ENCODE peak calls at places on chromosomes 2 and 18, in nine cellular contexts. S, A, Y, P, B, J, I, V and X are unnamed samples. For H3K27me3, the result is how much of the 10 kb centered on the place peaks cover.

GRCh38 chr18:11468120-11468519 is 141.3 kb upstream of the SLC35G4 start:
- DNase-seq in P (no peak), V (no peak), J (no peak), A (no peak), I (no peak), S (no peak), Y (no peak), B (no peak), X (no peak)

GRCh38 chr2:102016399-102016955 is 24.7 kb downstream of the IL1R2 start:
- DNase-seq in P (no peak), I (no peak), Y (no peak), S (no peak), J (no peak), V (no peak), B (no peak), A (no peak), X (peak)

GRCh38 chr2:128580988-128581848 is 262.6 kb upstream of the HS6ST1 start:
- DNase-seq in V (no peak), I (no peak), B (no peak), J (no peak), A (no peak), S (no peak), Y (no peak), P (no peak), X (no peak)

GRCh38 chr2:43429366-43429765 is 166.5 kb downstream of the THADA start:
- DNase-seq in Y (no peak), V (no peak), A (no peak), P (no peak), S (no peak), B (no peak), J (no peak), I (no peak), X (peak)

GRCh38 chr2:215137741-215138340 is 585 bp downstream of the ABCA12 start:
- DNase-seq in P (no peak), V (no peak), I (no peak), A (no peak), Y (no peak), B (no peak), S (no peak), J (no peak), X (peak)

GRCh38 chr2:111252436-111252835 is 131.7 kb downstream of the BCL2L11 start:
- DNase-seq in P (no peak), A (no peak), I (no peak), V (no peak), J (no peak), B (no peak), S (no peak), Y (no peak), X (peak)

GRCh38 chr2:27118525-27119329 is at the start of gene CGREF1:
- DNase-seq in I (no peak), S (no peak), V (no peak), A (no peak), P (no peak), B (no peak), J (no peak), Y (no peak), X (no peak)

GRCh38 chr2:69597105-69597504 is 46.4 kb downstream of the AAK1 start:
- DNase-seq in Y (no peak), S (no peak), J (no peak), P (no peak), A (no peak), V (no peak), I (no peak), B (no peak), X (no peak)

GRCh38 chr18:67549946-67550345 is 33.4 kb upstream of the DSEL start:
- DNase-seq in Y (no peak), A (no peak), P (no peak), B (no peak), I (no peak), V (no peak), J (no peak), S (no peak), X (no peak)

GRCh38 chr2:234292205-234292954 is 204.5 kb downstream of the ARL4C start:
- DNase-seq in V (no peak), S (no peak), J (no peak), Y (no peak), B (no peak), P (no peak), I (peak), A (peak), X (no peak)

GRCh38 chr2:26898480-26899058 is 50.6 kb downstream of the DPYSL5 start:
- DNase-seq in S (no peak), I (no peak), Y (no peak), A (no peak), J (no peak), B (no peak), P (peak), V (no peak), X (no peak)

GRCh38 chr2:1548910-1549673 is 135.8 kb downstream of the TPO start:
- DNase-seq in V (no peak), A (no peak), J (no peak), P (no peak), Y (peak), S (no peak), I (no peak), B (no peak), X (no peak)

GRCh38 chr18:10526211-10526949 is 553 bp downstream of the NAPG start:
- DNase-seq in A (peak), J (peak), Y (peak), I (peak), B (peak), S (peak), P (peak), V (peak), X (no peak)

GRCh38 chr2:235981629-235982028 is 186.6 kb downstream of the GBX2 start:
- DNase-seq in B (no peak), S (no peak), P (no peak), I (no peak), A (no peak), J (no peak), Y (no peak), V (no peak), X (no peak)

GRCh38 chr18:51998711-51999110 is 341.3 kb upstream of the DCC start:
- DNase-seq in S (no peak), A (no peak), Y (no peak), V (no peak), B (no peak), I (no peak), J (no peak), P (no peak), X (no peak)

GRCh38 chr2:24853996-24854395 is 60.8 kb downstream of the CENPO start:
- DNase-seq in I (no peak), A (no peak), J (no peak), B (no peak), Y (no peak), P (no peak), V (no peak), S (no peak), X (no peak)

GRCh38 chr2:1518501-1518821 is 105.2 kb downstream of the TPO start:
- DNase-seq in V (no peak), I (no peak), P (no peak), A (no peak), Y (no peak), J (no peak), B (no peak), S (no peak), X (no peak)

GRCh38 chr2:109604597-109604996 is 9.2 kb downstream of the SEPTIN10 start:
- DNase-seq in A (no peak), P (no peak), V (no peak), B (peak), J (no peak), S (no peak), I (no peak), Y (no peak), X (peak)

GRCh38 chr2:27681844-27682243 is 18.2 kb downstream of the SLC4A1AP start:
- DNase-seq in B (no peak), V (no peak), Y (no peak), J (no peak), P (peak), A (no peak), S (no peak), I (no peak), X (peak)

GRCh38 chr2:42928161-42928691 is 135.8 kb upstream of the HAAO start:
- DNase-seq in B (no peak), S (no peak), I (no peak), V (no peak), Y (no peak), A (no peak), P (peak), J (no peak), X (no peak)

GRCh38 chr18:37649930-37650329 is 84.3 kb upstream of the CELF4 start:
- DNase-seq in A (no peak), V (no peak), P (no peak), Y (no peak), J (no peak), I (no peak), S (no peak), B (no peak), X (peak)

GRCh38 chr2:236776695-236777251 is 207.1 kb downstream of the ACKR3 start:
- DNase-seq in I (no peak), B (no peak), Y (peak), A (no peak), V (no peak), P (no peak), J (no peak), S (no peak), X (peak)

GRCh38 chr18:43312891-43313290 is 35.6 kb upstream of the SYT4 start:
- DNase-seq in P (no peak), B (no peak), V (no peak), A (no peak), J (no peak), Y (no peak), I (no peak), S (no peak), X (peak)

GRCh38 chr2:10765461-10765860 is 44.0 kb downstream of the ATP6V1C2 start:
- DNase-seq in J (no peak), Y (no peak), A (no peak), S (no peak), V (no peak), B (no peak), P (peak), I (no peak), X (no peak)

GRCh38 chr2:158034198-158034831 is 67.4 kb upstream of the UPP2 start:
- DNase-seq in A (no peak), I (peak), Y (no peak), S (no peak), J (peak), V (no peak), P (peak), B (peak), X (peak)

GRCh38 chr18:36532394-36532793 is 234.9 kb downstream of the FHOD3 start:
- DNase-seq in Y (no peak), A (no peak), S (no peak), P (no peak), I (no peak), V (no peak), B (no peak), J (no peak), X (peak)

DNA sequence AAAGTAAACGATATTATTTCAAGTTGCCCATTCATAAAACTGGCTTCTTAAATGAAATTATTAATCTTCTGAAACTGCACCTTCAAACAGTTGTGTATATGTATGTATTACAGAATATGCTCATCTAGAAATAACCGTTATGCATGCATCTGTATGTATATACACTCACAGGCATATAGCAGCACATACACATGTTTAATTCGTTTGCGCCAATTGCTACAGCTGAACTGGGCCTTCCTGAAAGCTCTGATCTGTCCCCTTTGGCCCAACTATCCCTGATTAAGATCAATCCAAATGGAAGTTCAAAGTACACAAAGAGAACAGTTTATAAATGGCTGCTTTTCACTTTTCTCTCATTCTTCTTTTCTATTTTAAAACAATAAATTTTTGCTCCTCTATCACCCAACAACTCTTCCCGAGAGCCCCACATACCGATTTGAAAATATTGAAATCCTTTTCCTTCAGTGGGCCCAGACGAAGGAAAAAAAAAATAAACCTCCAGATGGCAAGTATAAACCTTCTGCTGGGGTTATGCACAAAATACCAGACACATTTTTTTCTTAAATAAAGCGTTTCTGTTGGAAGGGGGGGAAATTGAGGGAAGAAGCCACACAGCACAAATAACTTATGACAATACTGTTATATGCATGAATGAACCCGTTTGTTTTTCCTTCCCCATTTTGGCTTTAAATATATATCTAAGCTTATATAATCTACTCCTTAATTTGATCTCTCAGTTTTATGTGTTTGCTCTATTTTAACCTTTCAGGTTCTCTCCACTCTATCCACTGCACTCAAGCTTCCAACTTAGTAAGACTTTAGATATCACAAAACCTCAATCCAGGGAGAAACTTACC is 267.4 kb downstream of the TCF4 start:
- DNase-seq in A (no peak), J (no peak), I (peak), B (no peak), S (no peak), Y (no peak), P (no peak), V (no peak), X (no peak)
- H3K4me3 ChIP-seq in A (peak), J (peak), I (peak), B (peak), S (peak), Y (peak), P (peak), V (peak), X (no peak)

GRCh38 chr2:46990231-46990588 is 74.6 kb upstream of the MCFD2 start:
- DNase-seq in V (no peak), S (no peak), B (no peak), A (no peak), Y (no peak), J (no peak), I (no peak), P (no peak), X (no peak)
- H3K27me3 ChIP-seq in V (under half), S (under half), B (under half), A (under half), Y (under half), J (under half), I (under half), P (under half), X (under half)

GRCh38 chr2:105299290-105299689 is 30.2 kb downstream of the TGFBRAP1 start:
- DNase-seq in I (no peak), A (no peak), P (no peak), S (no peak), V (no peak), Y (no peak), B (no peak), J (no peak), X (no peak)
- TF ChIP-seq CTCF in I (peak), A (no peak), P (no peak), S (no peak), V (no peak), Y (no peak), B (no peak), J (no peak), X (peak)

DNA sequence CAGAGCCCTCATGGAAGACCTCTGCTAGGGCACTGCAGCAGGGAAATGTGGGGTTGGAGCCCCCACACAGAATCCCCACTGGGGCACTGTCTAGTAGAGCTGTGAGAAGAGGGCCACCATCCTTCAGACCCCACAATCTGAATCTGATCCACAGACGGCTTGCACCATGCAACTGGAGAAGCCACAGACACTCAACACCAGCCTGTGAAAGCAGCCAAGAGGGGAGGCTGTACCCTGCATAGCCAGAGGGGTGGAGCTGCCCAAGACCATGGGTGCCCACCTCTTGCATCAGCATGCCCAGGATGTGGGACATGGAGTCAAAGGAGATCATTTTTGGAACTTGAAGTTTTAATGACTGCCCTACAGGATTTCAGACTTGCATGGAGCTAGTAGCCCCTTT is 6.5 kb downstream of the CD226 start:
- DNase-seq in I (no peak), Y (no peak), A (no peak), P (no peak), S (no peak), B (no peak), J (no peak), V (no peak), X (no peak)
- H3K4me3 ChIP-seq in I (no peak), Y (no peak), A (no peak), P (no peak), S (no peak), B (no peak), J (no peak), V (no peak), X (no peak)

GRCh38 chr18:78975699-78976098 is 3.9 kb upstream of the SALL3 start:
- DNase-seq in S (no peak), P (no peak), J (no peak), I (no peak), B (no peak), A (no peak), V (no peak), Y (no peak), X (no peak)
- H3K27me3 ChIP-seq in S (under half), P (half or more), J (under half), I (under half), B (half or more), A (under half), V (half or more), Y (under half), X (under half)

DNA sequence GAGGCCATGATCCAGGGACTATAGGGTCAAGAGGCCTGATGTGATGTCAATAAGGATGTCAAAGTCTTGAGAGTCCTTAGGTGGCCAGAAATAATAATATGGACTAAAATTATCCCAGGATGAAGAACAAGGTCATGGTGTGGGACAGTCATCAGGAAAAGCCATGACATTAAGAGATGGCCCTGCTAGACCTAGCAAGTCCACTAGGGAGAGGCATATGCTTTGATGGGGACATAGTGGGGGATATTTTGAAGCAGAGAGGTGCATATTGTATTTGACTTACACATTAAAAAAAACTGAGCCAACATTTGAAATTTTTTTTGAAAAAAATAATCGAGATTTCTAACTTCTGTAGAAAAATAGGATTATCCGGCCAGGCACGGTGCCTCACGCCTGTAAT is 53.3 kb upstream of the CXCR4 start:
- DNase-seq in Y (no peak), J (no peak), B (no peak), P (no peak), S (no peak), V (no peak), I (no peak), A (no peak), X (no peak)
- TF ChIP-seq CTCF in Y (no peak), J (no peak), B (no peak), P (no peak), S (no peak), V (no peak), I (no peak), A (no peak), X (no peak)

DNA sequence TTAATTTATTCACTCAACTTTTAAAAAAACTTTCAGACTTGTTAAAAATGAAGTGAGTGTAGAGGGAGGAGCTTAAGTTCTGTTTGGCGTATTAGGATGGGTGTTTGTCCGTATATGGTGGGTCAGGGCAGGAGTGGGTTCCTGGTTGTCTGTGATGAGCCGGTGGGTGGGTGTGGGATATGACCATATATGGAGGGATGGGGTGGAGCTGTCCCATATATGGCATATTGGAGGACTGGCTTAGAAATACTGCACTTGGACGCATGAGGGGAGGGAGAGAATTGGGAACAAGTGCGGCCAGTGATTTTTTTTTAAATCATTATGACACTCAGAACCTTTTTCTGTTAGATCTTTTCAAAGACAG is 1.5 kb downstream of the KDM3A start:
- DNase-seq in V (peak), B (peak), A (peak), Y (peak), S (peak), P (peak), J (peak), I (peak), X (peak)
- H3K4me3 ChIP-seq in V (peak), B (peak), A (peak), Y (peak), S (peak), P (peak), J (peak), I (peak), X (peak)